ENCODE peak calls at places on chromosomes 16 and 17, in six cellular contexts. O is Calu3; L is stimulated activated naive CD4-positive, alpha-beta T cell; R is NCI-H2081; X is head of caudate nucleus; F is uterus. Z is an unnamed sample.

GRCh38 chr17:47801176-47801765 is 20.3 kb downstream of the OSBPL7 start:
- DNase-seq in X (no peak), L (no peak), F (no peak), R (no peak), O (no peak), Z (no peak)

GRCh38 chr17:72576289-72576759 is 455.5 kb downstream of the SOX9 start:
- DNase-seq in R (no peak), F (no peak), L (no peak), X (peak; percentile 69), O (no peak), Z (no peak)

GRCh38 chr16:66984902-66985311 is 3.5 kb upstream of the CES4A start:
- DNase-seq in X (no peak), O (no peak), F (no peak), L (no peak), R (no peak), Z (no peak)

GRCh38 chr17:61452301-61453290 is at the start of gene TBX4:
- DNase-seq in X (no peak), F (no peak), L (no peak), R (no peak), O (no peak), Z (peak; percentile 72)

GRCh38 chr17:77496401-77496801 is 355.6 kb downstream of the SEC14L1 start:
- DNase-seq in L (no peak), F (no peak), R (no peak), X (no peak), O (no peak), Z (no peak)

GRCh38 chr17:57697891-57698708 is 47.0 kb downstream of the CCDC182 start:
- DNase-seq in X (peak; percentile 49), F (no peak), L (no peak), O (no peak), R (no peak), Z (no peak)

GRCh38 chr17:43673516-43674323 is 12.0 kb upstream of the MEOX1 start:
- DNase-seq in F (peak; percentile 80), O (peak; percentile 85), X (peak; percentile 84), L (peak; percentile 53), R (peak; percentile 67), Z (peak; percentile 44)

GRCh38 chr17:19570497-19571151 is 37.0 kb downstream of the SLC47A1 start:
- DNase-seq in X (no peak), R (no peak), F (no peak), L (no peak), O (no peak), Z (no peak)

GRCh38 chr16:49457196-49457595 is 83.6 kb downstream of the C16orf78 start:
- DNase-seq in X (peak; percentile 5), F (no peak), R (no peak), L (no peak), O (no peak), Z (no peak)

GRCh38 chr17:79670537-79671386 is 59.9 kb upstream of the RBFOX3 start:
- DNase-seq in O (no peak), F (peak; percentile 39), R (no peak), L (no peak), X (no peak), Z (peak; percentile 65)

GRCh38 chr17:62869885-62870580 is 61.9 kb upstream of the MARCHF10 start:
- DNase-seq in F (no peak), O (no peak), L (no peak), R (no peak), X (peak; percentile 34), Z (no peak)

GRCh38 chr17:29870836-29871430 is 59.1 kb downstream of the SSH2 start:
- DNase-seq in O (no peak), F (no peak), L (no peak), X (no peak), R (no peak), Z (no peak)

GRCh38 chr16:68737730-68738590 is 868 bp downstream of the CDH1 start:
- DNase-seq in O (peak; percentile 84), X (peak; percentile 30), R (peak; percentile 8), L (no peak), F (peak; percentile 17), Z (no peak)

GRCh38 chr16:15946257-15947044 is 3.0 kb upstream of the ABCC1 start:
- DNase-seq in L (no peak), F (no peak), O (peak; percentile 26), X (no peak), R (no peak), Z (peak; percentile 38)

GRCh38 chr16:65672960-65673359 is 551.1 kb upstream of the CDH11 start:
- DNase-seq in R (no peak), F (no peak), L (no peak), O (no peak), X (no peak), Z (peak; percentile 46)

GRCh38 chr16:2194852-2195315 is 1.5 kb downstream of the CASKIN1 start:
- DNase-seq in F (no peak), O (peak; percentile 77), R (peak; percentile 51), X (no peak), L (peak; percentile 60), Z (no peak)

GRCh38 chr17:76132574-76133338 is 8.3 kb downstream of the FOXJ1 start:
- DNase-seq in L (no peak), X (no peak), O (peak; percentile 82), F (no peak), R (peak; percentile 92), Z (no peak)

GRCh38 chr17:80990921-80991644 is 558 bp upstream of the CHMP6 start:
- DNase-seq in R (no peak), F (no peak), L (no peak), X (no peak), O (no peak), Z (no peak)

GRCh38 chr17:20989481-20989880 is 53.3 kb downstream of the USP22 start:
- DNase-seq in O (no peak), R (no peak), L (no peak), X (no peak), F (no peak), Z (no peak)

GRCh38 chr17:32931686-32932085 is 3.7 kb downstream of the TMEM98 start:
- DNase-seq in R (no peak), F (no peak), X (no peak), O (no peak), L (no peak), Z (no peak)

GRCh38 chr16:5056347-5056746 is 9.4 kb downstream of the C16orf89 start:
- DNase-seq in X (no peak), O (peak; percentile 53), L (peak; percentile 15), F (no peak), R (no peak), Z (peak; percentile 40)

GRCh38 chr16:86575754-86576557 is 2.4 kb upstream of the FOXL1 start:
- DNase-seq in X (no peak), F (peak; percentile 47), L (peak; percentile 11), R (peak; percentile 5), O (peak; percentile 97), Z (peak; percentile 95)

GRCh38 chr16:17518441-17518840 is 47.7 kb upstream of the XYLT1 start:
- DNase-seq in L (no peak), R (no peak), F (no peak), O (no peak), X (no peak), Z (peak; percentile 36)

Z was measured in MG63.